ENCODE peak calls at places on chromosomes 5 and 9, in four cellular contexts. I, N, X and W are unnamed samples.

GRCh38 chr9:95036676-95037075 is 280.8 kb downstream of the FANCC start:
- DNase-seq in I (no peak), N (no peak), X (no peak), W (no peak)

GRCh38 chr9:33099754-33100153 is 23.3 kb upstream of the SMU1 start:
- DNase-seq in I (no peak), N (no peak), X (no peak), W (no peak)

GRCh38 chr5:150036513-150036912 is 36.0 kb downstream of the HMGXB3 start:
- DNase-seq in I (no peak), N (no peak), X (no peak), W (no peak)

GRCh38 chr5:173707392-173707791 is 90.9 kb upstream of the BOD1 start:
- DNase-seq in I (peak; percentile 97), N (no peak), X (no peak), W (no peak)

GRCh38 chr9:120985759-120986353 is 59.3 kb upstream of the TRAF1 start:
- DNase-seq in I (peak; percentile 71), N (no peak), X (no peak), W (no peak)

GRCh38 chr5:170278611-170279500 is 18.7 kb downstream of the LCP2 start:
- DNase-seq in I (peak; percentile 81), N (peak; percentile 91), X (no peak), W (no peak)

GRCh38 chr5:42974546-42974945 is 65.6 kb downstream of the ANXA2R start:
- DNase-seq in I (no peak), N (no peak), X (no peak), W (no peak)

GRCh38 chr5:149141224-149141956 is at the start of gene ABLIM3:
- DNase-seq in I (no peak), N (peak; percentile 57), X (peak; percentile 31), W (peak; percentile 35)

GRCh38 chr5:140344683-140345423 is 1.6 kb downstream of the HBEGF start:
- DNase-seq in I (no peak), N (no peak), X (no peak), W (no peak)

GRCh38 chr9:119284587-119285337 is 84.5 kb downstream of the BRINP1 start:
- DNase-seq in I (no peak), N (no peak), X (no peak), W (no peak)

GRCh38 chr5:163579729-163580128 is 74.3 kb downstream of the MAT2B start:
- DNase-seq in I (no peak), N (no peak), X (no peak), W (no peak)

GRCh38 chr5:90968319-90968718 is 409.7 kb downstream of the ADGRV1 start:
- DNase-seq in I (no peak), N (no peak), X (no peak), W (no peak)

GRCh38 chr9:116501871-116502270 is 185.2 kb upstream of the TRIM32 start:
- DNase-seq in I (no peak), N (no peak), X (no peak), W (no peak)

GRCh38 chr5:16383544-16384057 is 82.0 kb downstream of the ZNF622 start:
- DNase-seq in I (no peak), N (no peak), X (no peak), W (no peak)

GRCh38 chr5:16384222-16384621 is 81.4 kb downstream of the ZNF622 start:
- DNase-seq in I (no peak), N (no peak), X (no peak), W (no peak)

GRCh38 chr5:16382047-16382446 is 83.6 kb downstream of the ZNF622 start:
- DNase-seq in I (no peak), N (no peak), X (no peak), W (no peak)

DNA sequence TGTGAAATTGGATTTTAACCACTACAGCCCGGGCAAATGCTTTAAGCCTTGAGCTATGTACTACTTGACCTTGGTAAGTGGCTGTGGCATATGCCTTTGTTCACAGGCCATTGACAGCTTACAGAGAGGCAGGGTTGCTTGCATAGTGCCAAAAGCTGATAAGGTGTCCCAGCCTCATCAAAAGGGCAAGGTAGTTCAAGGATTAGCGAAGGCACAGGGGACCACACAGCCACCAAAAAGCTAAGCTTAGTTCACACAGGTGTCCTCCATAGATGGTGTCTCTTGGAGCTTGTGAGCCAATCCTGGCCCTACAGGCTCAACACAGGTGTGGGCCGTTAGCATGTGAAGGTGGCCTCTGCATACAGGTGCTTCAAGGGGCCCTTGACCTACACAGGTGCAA is 86.8 kb downstream of the ZNF622 start:
- DNase-seq in I (no peak), N (no peak), X (peak; percentile 90), W (no peak)
- H3K4me1 ChIP-seq in I (no peaks in the 10 kb centered on the region), N (no peaks in the 10 kb centered on the region), X (peaks cover 16% of the 10 kb centered on the region), W (no peaks in the 10 kb centered on the region)

GRCh38 chr9:36765468-36766341 is 193.0 kb downstream of the MELK start:
- DNase-seq in I (peak; percentile 99), N (peak; percentile 91), X (peak; percentile 85), W (peak; percentile 80)
- H3K4me3 ChIP-seq in I (peak overlapping the region; percentile 68), N (peak overlapping the region; percentile 56), X (peak overlapping the region; percentile 18), W (peak overlapping the region; percentile 55)

DNA sequence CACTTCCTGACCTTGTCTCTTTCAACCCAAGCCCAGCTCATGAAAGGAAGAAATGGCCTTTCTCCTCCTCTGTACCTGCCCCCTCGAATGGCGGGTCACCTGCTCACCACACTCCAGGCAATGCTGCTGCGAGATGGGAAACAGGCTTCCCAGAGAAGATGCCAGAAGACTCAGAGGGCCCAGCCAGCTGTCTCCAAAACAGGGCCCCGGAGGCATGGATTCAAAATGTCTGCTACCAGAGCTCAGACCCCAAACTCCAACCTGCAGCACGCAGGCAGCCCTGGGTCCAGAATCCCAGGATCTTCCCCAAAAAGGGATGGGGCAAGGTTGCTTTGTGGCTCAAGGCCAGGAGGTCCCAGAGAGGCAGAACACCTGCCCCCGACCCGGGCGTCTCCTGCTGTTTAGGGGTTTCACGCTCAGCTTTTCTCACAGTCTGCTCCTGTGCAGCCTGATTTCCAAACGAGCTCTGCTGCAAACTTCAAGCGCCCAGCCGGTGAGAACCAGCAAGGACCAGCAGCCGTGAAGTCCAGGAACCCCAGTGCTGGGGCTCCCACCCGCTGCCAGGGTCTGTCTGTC is 42.5 kb downstream of the VAV2 start:
- DNase-seq in I (no peak), N (no peak), X (no peak), W (no peak)
- H3K4me1 ChIP-seq in I (peaks cover 34% of the 10 kb centered on the region), N (peaks cover 5% of the 10 kb centered on the region), X (no peaks in the 10 kb centered on the region), W (no peaks in the 10 kb centered on the region)

GRCh38 chr5:39605145-39605544 is 180.4 kb upstream of the DAB2 start:
- DNase-seq in I (no peak), N (no peak), X (no peak), W (no peak)
- H3K4me3 ChIP-seq in I (no peak overlapping the region), N (no peak overlapping the region), X (no peak overlapping the region), W (no peak overlapping the region)

DNA sequence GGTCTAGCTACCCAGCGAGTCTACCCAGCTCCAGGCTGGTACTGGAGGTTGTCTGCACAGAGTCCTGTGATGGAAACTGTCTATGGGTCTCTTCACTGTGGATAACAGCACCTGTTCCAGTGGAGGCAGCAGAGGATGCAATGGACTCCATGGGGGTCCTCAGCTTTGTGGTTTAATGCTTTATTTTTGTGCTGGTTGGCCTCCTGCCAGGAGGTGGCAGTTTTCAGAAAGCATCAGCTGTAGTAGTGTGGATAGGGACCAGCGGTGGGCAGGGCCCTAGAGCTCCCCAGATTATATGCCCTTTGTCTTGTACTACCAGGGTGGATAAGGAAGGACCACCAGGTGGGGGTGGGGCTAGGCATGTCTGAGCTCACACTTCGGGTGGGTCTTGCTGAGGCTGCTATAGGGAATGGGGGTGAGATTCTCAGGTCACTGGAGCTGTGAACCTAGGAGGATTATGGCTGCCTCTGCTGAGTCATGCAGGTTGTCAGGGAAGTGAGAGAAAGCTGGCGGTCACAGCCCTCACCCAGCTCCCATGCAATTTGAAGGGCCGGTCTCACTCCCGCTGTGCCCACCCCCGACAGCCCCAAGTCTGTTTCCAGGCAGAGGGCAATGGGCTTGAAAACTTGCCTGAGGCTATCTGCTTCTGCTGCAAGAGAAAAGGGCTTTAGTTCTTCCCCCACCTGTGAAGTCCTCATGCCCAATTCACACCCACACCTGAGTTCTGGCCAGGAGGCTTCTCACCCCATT is 397.1 kb downstream of the TLE1 start:
- DNase-seq in I (no peak), N (no peak), X (no peak), W (no peak)
- H3K4me1 ChIP-seq in I (no peaks in the 10 kb centered on the region), N (no peaks in the 10 kb centered on the region), X (no peaks in the 10 kb centered on the region), W (no peaks in the 10 kb centered on the region)

DNA sequence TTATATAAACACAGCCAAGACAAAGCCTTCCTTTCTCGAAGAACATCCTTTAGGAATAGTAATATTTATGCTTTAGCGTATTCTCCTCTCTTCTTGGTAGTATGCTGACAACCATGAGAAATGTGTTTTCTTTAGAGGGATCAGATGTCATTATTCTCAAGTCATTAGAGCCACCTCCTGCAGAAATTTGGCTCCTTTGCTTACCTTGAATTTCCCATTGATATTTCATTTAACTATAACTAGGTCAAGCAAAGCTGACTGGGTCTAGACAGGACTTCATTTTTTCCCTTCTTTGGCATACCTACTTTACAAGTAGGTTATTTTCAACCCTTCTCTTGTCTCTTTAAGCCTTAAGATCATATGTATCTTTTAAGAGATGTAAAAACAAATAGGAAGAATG is 50.3 kb downstream of the SPATA31D1 start:
- DNase-seq in I (no peak), N (no peak), X (no peak), W (no peak)
- H3K4me3 ChIP-seq in I (no peak overlapping the region), N (no peak overlapping the region), X (no peak overlapping the region), W (no peak overlapping the region)